ENCODE peak calls at places on chromosomes 11 and 22, in nine cellular contexts. One of them, this sample, is unnamed.

GRCh38 chr11:36306888-36307287 is 10.8 kb downstream of the PRR5L start:
- DNase-seq in aorta: no peak
- DNase-seq in H9: no peak
- DNase-seq in NCI-H1417: no peak
- DNase-seq in CD4-positive, alpha-beta T cell: no peak
- DNase-seq in activated T-cell treated with anti-CD3 and anti-CD28 coated beads for 1 hour: no peak
- DNase-seq in neural progenitor cell: peak
- DNase-seq in osteocyte: no peak
- DNase-seq in RWPE1: no peak
- DNase-seq in this sample: peak

GRCh38 chr11:19725379-19726079 is 12.9 kb downstream of the NAV2 start:
- DNase-seq in aorta: peak
- DNase-seq in H9: no peak
- DNase-seq in NCI-H1417: no peak
- DNase-seq in CD4-positive, alpha-beta T cell: no peak
- DNase-seq in activated T-cell treated with anti-CD3 and anti-CD28 coated beads for 1 hour: no peak
- DNase-seq in neural progenitor cell: no peak
- DNase-seq in osteocyte: no peak
- DNase-seq in RWPE1: no peak
- DNase-seq in this sample: peak

GRCh38 chr11:10622957-10623787 is 54.7 kb upstream of the LYVE1 start:
- DNase-seq in aorta: no peak
- DNase-seq in H9: no peak
- DNase-seq in NCI-H1417: no peak
- DNase-seq in CD4-positive, alpha-beta T cell: no peak
- DNase-seq in activated T-cell treated with anti-CD3 and anti-CD28 coated beads for 1 hour: no peak
- DNase-seq in neural progenitor cell: no peak
- DNase-seq in osteocyte: peak
- DNase-seq in RWPE1: no peak
- DNase-seq in this sample: no peak

GRCh38 chr11:92409956-92410355 is 185.3 kb downstream of the FAT3 start:
- DNase-seq in aorta: no peak
- DNase-seq in H9: no peak
- DNase-seq in NCI-H1417: no peak
- DNase-seq in CD4-positive, alpha-beta T cell: no peak
- DNase-seq in activated T-cell treated with anti-CD3 and anti-CD28 coated beads for 1 hour: no peak
- DNase-seq in neural progenitor cell: no peak
- DNase-seq in osteocyte: no peak
- DNase-seq in RWPE1: no peak
- DNase-seq in this sample: no peak

GRCh38 chr22:31635638-31636306 is 26.2 kb downstream of the PISD start:
- DNase-seq in aorta: no peak
- DNase-seq in H9: no peak
- DNase-seq in NCI-H1417: no peak
- DNase-seq in CD4-positive, alpha-beta T cell: no peak
- DNase-seq in activated T-cell treated with anti-CD3 and anti-CD28 coated beads for 1 hour: no peak
- DNase-seq in neural progenitor cell: no peak
- DNase-seq in osteocyte: no peak
- DNase-seq in RWPE1: no peak
- DNase-seq in this sample: no peak

GRCh38 chr11:16001899-16002426 is 354.4 kb downstream of the SOX6 start:
- DNase-seq in aorta: no peak
- DNase-seq in H9: no peak
- DNase-seq in NCI-H1417: peak
- DNase-seq in CD4-positive, alpha-beta T cell: no peak
- DNase-seq in activated T-cell treated with anti-CD3 and anti-CD28 coated beads for 1 hour: no peak
- DNase-seq in neural progenitor cell: peak
- DNase-seq in osteocyte: no peak
- DNase-seq in RWPE1: peak
- DNase-seq in this sample: no peak

GRCh38 chr11:46832511-46833214 is 13.4 kb downstream of the CKAP5 start:
- DNase-seq in aorta: no peak
- DNase-seq in H9: no peak
- DNase-seq in NCI-H1417: no peak
- DNase-seq in CD4-positive, alpha-beta T cell: no peak
- DNase-seq in activated T-cell treated with anti-CD3 and anti-CD28 coated beads for 1 hour: no peak
- DNase-seq in neural progenitor cell: no peak
- DNase-seq in osteocyte: no peak
- DNase-seq in RWPE1: no peak
- DNase-seq in this sample: no peak

GRCh38 chr11:123616505-123617198 is 37.8 kb downstream of the SCN3B start:
- DNase-seq in aorta: no peak
- DNase-seq in H9: no peak
- DNase-seq in NCI-H1417: no peak
- DNase-seq in CD4-positive, alpha-beta T cell: no peak
- DNase-seq in activated T-cell treated with anti-CD3 and anti-CD28 coated beads for 1 hour: no peak
- DNase-seq in neural progenitor cell: no peak
- DNase-seq in osteocyte: no peak
- DNase-seq in RWPE1: peak
- DNase-seq in this sample: no peak

GRCh38 chr11:69948256-69949141 is 129.3 kb upstream of the FGF3 start:
- DNase-seq in aorta: peak
- DNase-seq in H9: peak
- DNase-seq in NCI-H1417: no peak
- DNase-seq in CD4-positive, alpha-beta T cell: no peak
- DNase-seq in activated T-cell treated with anti-CD3 and anti-CD28 coated beads for 1 hour: no peak
- DNase-seq in neural progenitor cell: peak
- DNase-seq in osteocyte: no peak
- DNase-seq in RWPE1: peak
- DNase-seq in this sample: peak

GRCh38 chr11:80028998-80029397 is 588.2 kb upstream of the TENM4 start:
- DNase-seq in aorta: no peak
- DNase-seq in H9: no peak
- DNase-seq in NCI-H1417: no peak
- DNase-seq in CD4-positive, alpha-beta T cell: no peak
- DNase-seq in activated T-cell treated with anti-CD3 and anti-CD28 coated beads for 1 hour: no peak
- DNase-seq in neural progenitor cell: no peak
- DNase-seq in osteocyte: no peak
- DNase-seq in RWPE1: no peak
- DNase-seq in this sample: no peak

GRCh38 chr22:35446365-35446764 is 46.4 kb downstream of the MCM5 start:
- DNase-seq in aorta: no peak
- DNase-seq in H9: no peak
- DNase-seq in NCI-H1417: no peak
- DNase-seq in CD4-positive, alpha-beta T cell: no peak
- DNase-seq in activated T-cell treated with anti-CD3 and anti-CD28 coated beads for 1 hour: no peak
- DNase-seq in neural progenitor cell: no peak
- DNase-seq in osteocyte: no peak
- DNase-seq in RWPE1: peak
- DNase-seq in this sample: no peak

GRCh38 chr22:19767427-19768380 is 7.1 kb downstream of the TBX1 start:
- DNase-seq in aorta: no peak
- DNase-seq in H9: peak
- DNase-seq in NCI-H1417: no peak
- DNase-seq in CD4-positive, alpha-beta T cell: no peak
- DNase-seq in activated T-cell treated with anti-CD3 and anti-CD28 coated beads for 1 hour: no peak
- DNase-seq in neural progenitor cell: no peak
- DNase-seq in osteocyte: no peak
- DNase-seq in RWPE1: no peak
- DNase-seq in this sample: no peak

GRCh38 chr22:50545522-50546325 is at the start of gene KLHDC7B:
- DNase-seq in aorta: no peak
- DNase-seq in H9: no peak
- DNase-seq in NCI-H1417: no peak
- DNase-seq in CD4-positive, alpha-beta T cell: no peak
- DNase-seq in activated T-cell treated with anti-CD3 and anti-CD28 coated beads for 1 hour: no peak
- DNase-seq in neural progenitor cell: no peak
- DNase-seq in osteocyte: no peak
- DNase-seq in RWPE1: no peak
- DNase-seq in this sample: no peak

GRCh38 chr11:8036986-8037385 is 44.0 kb upstream of the TUB start:
- DNase-seq in aorta: no peak
- DNase-seq in H9: peak
- DNase-seq in NCI-H1417: no peak
- DNase-seq in CD4-positive, alpha-beta T cell: no peak
- DNase-seq in activated T-cell treated with anti-CD3 and anti-CD28 coated beads for 1 hour: no peak
- DNase-seq in neural progenitor cell: no peak
- DNase-seq in osteocyte: peak
- DNase-seq in RWPE1: no peak
- DNase-seq in this sample: no peak

GRCh38 chr11:24324211-24324610 is 172.6 kb upstream of the LUZP2 start:
- DNase-seq in aorta: no peak
- DNase-seq in H9: no peak
- DNase-seq in NCI-H1417: no peak
- DNase-seq in CD4-positive, alpha-beta T cell: no peak
- DNase-seq in activated T-cell treated with anti-CD3 and anti-CD28 coated beads for 1 hour: no peak
- DNase-seq in neural progenitor cell: no peak
- DNase-seq in osteocyte: no peak
- DNase-seq in RWPE1: no peak
- DNase-seq in this sample: no peak

GRCh38 chr11:22216940-22217339 is 24.1 kb downstream of the ANO5 start:
- DNase-seq in aorta: no peak
- DNase-seq in H9: no peak
- DNase-seq in NCI-H1417: no peak
- DNase-seq in CD4-positive, alpha-beta T cell: no peak
- DNase-seq in activated T-cell treated with anti-CD3 and anti-CD28 coated beads for 1 hour: no peak
- DNase-seq in neural progenitor cell: no peak
- DNase-seq in osteocyte: no peak
- DNase-seq in RWPE1: no peak
- DNase-seq in this sample: no peak

GRCh38 chr11:65425105-65425970 is 2.7 kb downstream of the NEAT1 start:
- DNase-seq in aorta: peak
- DNase-seq in H9: peak
- DNase-seq in NCI-H1417: peak
- DNase-seq in CD4-positive, alpha-beta T cell: peak
- DNase-seq in activated T-cell treated with anti-CD3 and anti-CD28 coated beads for 1 hour: peak
- DNase-seq in neural progenitor cell: peak
- DNase-seq in osteocyte: peak
- DNase-seq in RWPE1: no peak
- DNase-seq in this sample: peak

GRCh38 chr11:132640952-132641351 is 891.3 kb downstream of the OPCML start:
- DNase-seq in aorta: no peak
- DNase-seq in H9: no peak
- DNase-seq in NCI-H1417: no peak
- DNase-seq in CD4-positive, alpha-beta T cell: no peak
- DNase-seq in activated T-cell treated with anti-CD3 and anti-CD28 coated beads for 1 hour: no peak
- DNase-seq in neural progenitor cell: no peak
- DNase-seq in osteocyte: no peak
- DNase-seq in RWPE1: no peak
- DNase-seq in this sample: no peak

GRCh38 chr11:102469196-102469821 is 16.7 kb upstream of the TMEM123 start:
- DNase-seq in aorta: no peak
- DNase-seq in H9: no peak
- DNase-seq in NCI-H1417: no peak
- DNase-seq in CD4-positive, alpha-beta T cell: no peak
- DNase-seq in activated T-cell treated with anti-CD3 and anti-CD28 coated beads for 1 hour: no peak
- DNase-seq in neural progenitor cell: no peak
- DNase-seq in osteocyte: no peak
- DNase-seq in RWPE1: no peak
- DNase-seq in this sample: peak